ENCODE peak calls at places on chromosomes 1 and 21, in five cellular contexts. Y is neuronal stem cell, C is mesenchymal stem cell, B is H1, P is trophoblast cell. D is an unnamed sample.

GRCh38 chr1:168845083-168845650 is 116.2 kb upstream of the DPT start:
- DNase-seq in B (no peak), P (no peak), C (no peak), Y (no peak), D (no peak)

GRCh38 chr1:44500181-44501021 is 95.3 kb downstream of the RNF220 start:
- DNase-seq in B (peak), C (peak), P (no peak), Y (peak), D (peak)

GRCh38 chr21:39715804-39716397 is 29.1 kb upstream of the IGSF5 start:
- DNase-seq in P (no peak), Y (peak), B (peak), C (peak), D (peak)

GRCh38 chr1:206479164-206480125 is 9.2 kb downstream of the IKBKE start:
- DNase-seq in Y (peak), C (peak), P (no peak), B (peak), D (peak)

GRCh38 chr1:234750922-234751595 is 141.1 kb upstream of the IRF2BP2 start:
- DNase-seq in B (no peak), C (no peak), P (no peak), Y (no peak), D (no peak)

GRCh38 chr1:64962447-64962846 is 3.9 kb downstream of the JAK1 start:
- DNase-seq in C (no peak), P (no peak), Y (no peak), B (no peak), D (no peak)

GRCh38 chr1:232385221-232385620 is 244.7 kb downstream of the SIPA1L2 start:
- DNase-seq in C (peak), P (peak), Y (no peak), B (no peak), D (no peak)

GRCh38 chr1:54275349-54275748 is 75.4 kb downstream of the MRPL37 start:
- DNase-seq in C (no peak), Y (no peak), P (no peak), B (no peak), D (no peak)

GRCh38 chr1:161952603-161953172 is 71.0 kb downstream of the OLFML2B start:
- DNase-seq in B (no peak), C (peak), Y (no peak), P (no peak), D (no peak)

GRCh38 chr21:46081022-46081861 is 16.7 kb upstream of the COL6A2 start:
- DNase-seq in B (no peak), Y (no peak), C (no peak), P (peak), D (peak)

DNA sequence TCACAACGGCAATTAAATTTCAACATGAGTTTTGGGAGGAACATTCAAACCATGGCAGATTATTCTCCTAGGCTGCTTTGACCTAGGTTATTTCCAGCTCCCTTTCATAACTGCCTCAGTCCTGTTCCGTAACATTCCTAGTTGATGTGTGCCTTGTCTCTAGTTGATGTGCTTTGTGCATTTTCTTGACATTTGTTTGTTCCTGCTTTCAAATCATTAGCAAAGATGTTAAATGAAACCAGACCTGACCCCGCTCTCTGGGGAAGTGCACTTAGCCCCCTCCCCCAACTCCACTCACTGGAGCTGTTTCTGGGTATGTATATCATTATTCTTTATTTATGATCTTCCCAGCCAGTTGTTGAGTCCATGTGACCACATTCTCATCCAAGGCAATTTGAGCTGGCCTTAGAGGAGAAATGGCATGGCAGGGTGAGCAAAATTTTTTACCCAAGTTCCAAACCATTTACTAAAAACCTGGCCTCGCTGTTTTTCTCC is 148.4 kb downstream of the GDAP2 start:
- DNase-seq in Y (no peak), P (peak), B (no peak), C (peak), D (no peak)
- H2BK12ac ChIP-seq in Y (no peak), P (no peak), B (no peak), C (no peak), D (no peak)

DNA sequence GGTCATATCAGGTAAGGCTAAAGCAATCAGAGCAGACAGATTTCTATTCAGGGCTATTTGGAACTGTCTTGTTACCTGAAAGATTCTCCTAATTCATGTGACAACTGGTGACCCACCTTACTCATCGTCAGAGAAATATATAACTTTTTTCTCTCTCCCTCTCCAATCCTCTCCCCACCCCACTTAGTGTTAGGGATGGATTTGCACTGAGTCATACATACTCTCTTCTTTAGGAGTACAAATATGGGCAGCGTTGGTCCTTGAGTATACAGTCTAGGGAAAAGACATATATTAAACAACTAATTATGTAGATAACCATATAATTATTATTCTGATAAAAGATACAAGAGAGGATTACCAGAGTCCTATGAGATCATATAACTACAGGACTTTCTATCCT is 246.3 kb downstream of the HHIPL2 start:
- DNase-seq in P (no peak), Y (no peak), B (no peak), C (peak), D (no peak)
- H2BK120ac ChIP-seq in P (no peak), Y (no peak), B (no peak), C (no peak), D (no peak)

GRCh38 chr21:43691086-43691795 is 27.7 kb upstream of the PDXK start:
- DNase-seq in Y (no peak), P (no peak), C (no peak), B (no peak), D (no peak)
- H2BK12ac ChIP-seq in Y (no peak), P (no peak), C (no peak), B (no peak), D (no peak)

DNA sequence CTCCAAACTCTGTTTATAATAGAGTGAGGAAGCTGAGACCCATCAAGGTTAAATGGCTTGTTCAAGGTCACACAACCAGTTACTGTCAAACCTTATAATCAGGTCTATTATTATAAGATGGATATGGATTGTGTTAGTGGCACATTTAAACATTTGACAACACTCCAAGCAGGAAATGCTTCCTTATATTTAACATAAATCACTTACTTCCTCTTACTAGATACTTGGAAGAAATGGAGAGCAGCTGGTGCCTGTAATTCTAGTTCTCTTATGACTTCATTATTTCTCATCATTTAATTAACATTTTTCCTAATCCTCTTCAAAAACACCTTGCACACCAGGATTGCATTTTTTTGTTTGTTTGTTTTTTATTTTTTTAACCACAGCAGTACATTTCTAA is 117.1 kb downstream of the NEK7 start:
- DNase-seq in Y (no peak), C (no peak), P (no peak), B (no peak), D (no peak)
- H2BK120ac ChIP-seq in Y (no peak), C (no peak), P (no peak), B (no peak), D (no peak)

GRCh38 chr1:102595106-102595505 is 513.2 kb downstream of the COL11A1 start:
- DNase-seq in C (no peak), B (no peak), P (no peak), Y (no peak), D (no peak)

GRCh38 chr1:102588536-102588935 is 519.8 kb downstream of the COL11A1 start:
- DNase-seq in C (peak), B (no peak), P (no peak), Y (no peak), D (no peak)

GRCh38 chr1:102593276-102593675 is 515.0 kb downstream of the COL11A1 start:
- DNase-seq in Y (no peak), C (no peak), B (no peak), P (peak), D (no peak)
- H2BK12ac ChIP-seq in Y (no peak), C (no peak), B (no peak), P (no peak), D (no peak)

GRCh38 chr1:94636625-94637024 is 95.1 kb upstream of the F3 start:
- DNase-seq in C (peak), P (no peak), B (peak), Y (no peak), D (no peak)

GRCh38 chr1:94633051-94633450 is 91.5 kb upstream of the F3 start:
- DNase-seq in C (no peak), B (no peak), P (no peak), Y (no peak), D (no peak)

GRCh38 chr1:94640125-94640524 is 98.6 kb upstream of the F3 start:
- DNase-seq in B (no peak), Y (no peak), P (no peak), C (no peak), D (no peak)

GRCh38 chr1:94634977-94635416 is 93.4 kb upstream of the F3 start:
- DNase-seq in Y (no peak), C (no peak), P (no peak), B (no peak), D (no peak)

DNA sequence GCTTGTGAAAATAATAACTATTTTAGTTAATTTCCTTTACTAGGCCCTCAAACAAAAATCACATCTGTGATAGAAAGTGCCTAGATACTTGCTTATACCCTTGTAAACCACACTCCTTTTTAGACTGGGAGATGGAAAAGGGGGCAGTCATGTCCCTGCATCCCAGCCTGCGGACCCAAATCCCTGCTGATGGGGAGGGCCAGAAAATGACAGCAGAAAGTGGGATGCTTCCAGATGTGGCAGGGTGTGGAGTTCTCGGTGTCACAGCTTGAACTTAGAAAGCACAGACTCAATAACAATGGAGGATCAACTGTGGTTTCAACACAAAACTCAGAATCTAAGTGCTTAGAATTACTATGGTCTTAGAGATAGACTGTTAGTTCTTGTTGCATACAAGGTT is 95.5 kb upstream of the F3 start:
- DNase-seq in Y (no peak), B (peak), C (no peak), P (no peak), D (no peak)
- H2BK120ac ChIP-seq in Y (no peak), B (no peak), C (peak), P (no peak), D (no peak)

GRCh38 chr1:157177701-157178380 is 39.6 kb upstream of the ETV3 start:
- DNase-seq in Y (no peak), B (no peak), C (no peak), P (no peak), D (no peak)
- H2BK12ac ChIP-seq in Y (no peak), B (no peak), C (no peak), P (no peak), D (no peak)

GRCh38 chr1:93801471-93801870 is 77.5 kb downstream of the DNTTIP2 start:
- DNase-seq in B (no peak), C (peak), P (no peak), Y (no peak), D (no peak)

GRCh38 chr1:93810316-93810715 is 68.7 kb downstream of the DNTTIP2 start:
- DNase-seq in Y (no peak), C (no peak), P (no peak), B (no peak), D (no peak)

GRCh38 chr1:93804412-93804811 is 74.6 kb downstream of the DNTTIP2 start:
- DNase-seq in C (peak), P (peak), Y (no peak), B (no peak), D (no peak)

GRCh38 chr1:93807301-93807930 is 71.6 kb downstream of the DNTTIP2 start:
- DNase-seq in Y (no peak), C (no peak), P (no peak), B (no peak), D (no peak)

DNA sequence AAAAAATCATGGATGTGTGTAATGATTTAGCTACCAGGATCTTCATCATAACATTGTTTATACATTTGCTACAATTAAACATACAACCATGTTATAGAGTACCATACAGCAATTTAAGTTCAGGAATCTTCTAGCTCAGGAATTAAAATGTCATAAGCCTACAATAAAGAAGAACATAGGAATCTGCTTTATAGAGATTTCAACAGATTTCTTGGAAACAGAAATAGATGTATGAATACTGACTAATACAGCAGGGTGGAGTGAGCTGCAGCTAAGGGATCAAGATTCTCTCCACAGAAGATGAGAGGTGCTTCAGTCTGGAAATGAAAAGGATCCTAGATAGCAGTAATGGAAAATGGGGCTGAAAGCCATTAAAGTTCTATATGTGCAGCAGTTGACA is 74.0 kb downstream of the DNTTIP2 start:
- DNase-seq in C (peak), B (no peak), Y (no peak), P (no peak), D (no peak)
- H2BK120ac ChIP-seq in C (no peak), B (no peak), Y (no peak), P (no peak), D (no peak)

GRCh38 chr1:19622204-19622603 is 21.9 kb upstream of the NBL1 start:
- DNase-seq in B (no peak), C (no peak), Y (no peak), P (no peak), D (no peak)

GRCh38 chr1:19619697-19620384 is 24.3 kb upstream of the NBL1 start:
- DNase-seq in C (no peak), Y (no peak), P (no peak), B (no peak), D (no peak)

GRCh38 chr1:19623523-19623922 is 20.6 kb upstream of the NBL1 start:
- DNase-seq in C (no peak), Y (no peak), P (no peak), B (no peak), D (no peak)

GRCh38 chr1:19620786-19621185 is 23.3 kb upstream of the NBL1 start:
- DNase-seq in P (no peak), Y (no peak), B (no peak), C (no peak), D (no peak)

DNA sequence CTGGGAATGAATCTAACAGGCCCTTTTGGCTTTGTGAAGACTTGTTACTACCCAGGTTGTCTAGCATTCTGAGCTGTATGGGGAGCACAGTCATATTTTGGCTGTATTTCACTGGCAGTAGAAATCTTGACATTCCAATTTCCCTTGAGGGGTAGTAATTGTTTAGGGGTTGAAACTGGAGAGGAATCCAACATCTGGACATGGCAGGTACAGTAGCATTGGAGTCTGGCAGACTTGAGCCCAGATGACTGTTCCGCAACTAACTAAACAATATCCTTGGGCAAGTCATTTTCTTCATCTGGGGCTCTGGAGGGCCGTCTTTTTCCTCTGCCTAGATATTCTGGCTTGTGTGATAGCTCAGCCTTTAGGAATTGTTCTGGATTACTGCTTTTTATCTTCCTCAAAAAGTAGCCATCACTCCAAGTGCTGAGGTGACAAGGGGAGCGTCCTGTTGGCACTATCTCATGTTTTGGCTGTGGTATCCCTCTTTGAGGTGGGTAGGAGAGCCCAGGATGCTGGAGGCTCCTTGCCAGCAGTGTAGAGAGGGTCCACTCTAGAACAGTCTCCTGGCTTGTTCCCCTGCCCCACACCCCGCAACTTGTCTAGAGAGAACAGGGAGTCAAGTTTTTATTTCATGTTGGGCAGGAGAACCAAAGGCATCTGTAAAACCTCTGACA is 22.7 kb upstream of the NBL1 start:
- DNase-seq in Y (no peak), B (no peak), C (no peak), P (no peak), D (no peak)
- H2BK12ac ChIP-seq in Y (no peak), B (no peak), C (no peak), P (no peak), D (no peak)

D was measured in H9.